ENCODE peak calls at places on chromosomes 6 and 20, in nine cellular contexts. C is prostate gland; P is CD4-positive, CD25-positive, alpha-beta regulatory T cell; S is Peyer's patch; R is NCI-H510A; B is cerebellar cortex; H is renal cortical epithelial cell; X is KG1; A is Karpas-422. K is an unnamed sample.

GRCh38 chr20:52446421-52447231 is 255.0 kb upstream of the ZFP64 start:
- DNase-seq in H (no peak), X (no peak), R (no peak), S (no peak), A (no peak), C (no peak), P (no peak), B (no peak), K (no peak)

GRCh38 chr6:126805861-126806260 is 312.6 kb upstream of the RSPO3 start:
- DNase-seq in R (no peak), H (no peak), P (no peak), X (no peak), S (no peak), C (no peak), A (no peak), B (no peak), K (no peak)

GRCh38 chr6:16909599-16910360 is 148.5 kb upstream of the ATXN1 start:
- DNase-seq in X (no peak), C (no peak), R (no peak), B (no peak), A (no peak), H (no peak), P (no peak), S (no peak), K (no peak)

GRCh38 chr6:130843575-130844320 is 16.5 kb downstream of the SMLR1 start:
- DNase-seq in S (no peak), R (no peak), P (peak), B (peak), C (no peak), X (peak), H (peak), A (peak), K (no peak)

GRCh38 chr6:6820688-6821238 is 232.2 kb downstream of the LY86 start:
- DNase-seq in S (peak), B (peak), A (no peak), R (peak), H (peak), P (no peak), X (no peak), C (peak), K (no peak)

GRCh38 chr6:144219056-144219685 is 66.0 kb upstream of the UTRN start:
- DNase-seq in R (no peak), C (no peak), B (peak), X (peak), P (peak), A (peak), H (peak), S (no peak), K (peak)

GRCh38 chr20:64112691-64113443 is 5.5 kb upstream of the NPBWR2 start:
- DNase-seq in P (no peak), S (peak), R (no peak), B (peak), H (no peak), A (no peak), C (no peak), X (no peak), K (no peak)

GRCh38 chr6:14086701-14087100 is 30.9 kb upstream of the CD83 start:
- DNase-seq in B (no peak), R (no peak), A (no peak), S (no peak), C (no peak), P (no peak), H (peak), X (no peak), K (no peak)

GRCh38 chr6:13280253-13280652 is 48.1 kb downstream of the TBC1D7 start:
- DNase-seq in A (no peak), X (no peak), R (no peak), H (no peak), P (no peak), B (no peak), S (no peak), C (no peak), K (no peak)

GRCh38 chr6:88910922-88911778 is 52.3 kb downstream of the RNGTT start:
- DNase-seq in C (no peak), B (no peak), R (no peak), X (no peak), A (no peak), S (no peak), H (no peak), P (no peak), K (no peak)

GRCh38 chr6:136249336-136249735 is 775 bp downstream of the MTFR2 start:
- DNase-seq in X (no peak), H (no peak), S (no peak), B (no peak), A (peak), P (no peak), C (no peak), R (no peak), K (no peak)

GRCh38 chr20:51337126-51337805 is 205.3 kb downstream of the NFATC2 start:
- DNase-seq in B (no peak), C (no peak), H (no peak), P (no peak), R (no peak), S (no peak), X (no peak), A (no peak), K (no peak)

K was measured in putamen.